ENCODE peak calls at places on chromosomes 3 and 15, in six cellular contexts. Y, I, S, W, C and B are unnamed samples.
A peak's percentile ranks its signal among the peaks of the same experiment; 100 is the strongest.

GRCh38 chr3:12986031-12986430 is 87.2 kb downstream of the IQSEC1 start:
- DNase-seq in C (no peak), W (no peak), I (no peak), S (no peak), Y (no peak), B (no peak)

GRCh38 chr3:35748144-35748543 is 108.8 kb downstream of the ARPP21 start:
- DNase-seq in S (no peak), W (no peak), I (no peak), Y (no peak), C (no peak), B (no peak)

GRCh38 chr3:160616311-160616710 is 50.9 kb upstream of the KPNA4 start:
- DNase-seq in S (no peak), I (no peak), C (no peak), W (no peak), Y (no peak), B (no peak)

GRCh38 chr3:27105904-27106303 is 263.3 kb downstream of the NEK10 start:
- DNase-seq in W (no peak), Y (no peak), S (peak; percentile 50), C (no peak), I (no peak), B (no peak)

GRCh38 chr3:183802989-183803388 is 22.4 kb downstream of the MAP6D1 start:
- DNase-seq in W (peak; percentile 43), C (peak; percentile 8), S (no peak), I (no peak), Y (no peak), B (no peak)

GRCh38 chr3:51985971-51986947 is 2.9 kb downstream of the ACY1 start:
- DNase-seq in S (no peak), C (no peak), Y (no peak), I (no peak), W (no peak), B (no peak)

GRCh38 chr3:116150655-116151054 is 294.6 kb downstream of the LSAMP start:
- DNase-seq in S (no peak), I (no peak), C (no peak), Y (no peak), W (no peak), B (no peak)

GRCh38 chr3:107368999-107369398 is 8.2 kb upstream of the CCDC54 start:
- DNase-seq in W (no peak), C (no peak), S (no peak), I (no peak), Y (no peak), B (no peak)

GRCh38 chr15:75389791-75390382 is 21.5 kb upstream of the MAN2C1 start:
- DNase-seq in S (no peak), C (no peak), I (no peak), Y (no peak), W (no peak), B (no peak)

GRCh38 chr15:94164202-94164807 is 67.1 kb upstream of the MCTP2 start:
- DNase-seq in Y (peak; percentile 49), S (peak; percentile 67), I (peak; percentile 68), C (no peak), W (peak; percentile 23), B (peak; percentile 29)

GRCh38 chr3:73716418-73716817 is 91.7 kb upstream of the PDZRN3 start:
- DNase-seq in I (no peak), W (no peak), C (no peak), Y (no peak), S (no peak), B (no peak)

GRCh38 chr15:82129769-82130168 is 84.0 kb upstream of the MEX3B start:
- DNase-seq in C (no peak), S (no peak), Y (peak; percentile 82), W (peak; percentile 65), I (no peak), B (no peak)

GRCh38 chr3:4474683-4475490 is 7.8 kb upstream of the SUMF1 start:
- DNase-seq in C (no peak), W (peak; percentile 77), I (no peak), Y (no peak), S (no peak), B (no peak)

GRCh38 chr3:123546133-123546755 is 38.6 kb downstream of the HACD2 start:
- DNase-seq in C (no peak), W (peak; percentile 54), I (no peak), S (no peak), Y (peak; percentile 65), B (no peak)

DNA sequence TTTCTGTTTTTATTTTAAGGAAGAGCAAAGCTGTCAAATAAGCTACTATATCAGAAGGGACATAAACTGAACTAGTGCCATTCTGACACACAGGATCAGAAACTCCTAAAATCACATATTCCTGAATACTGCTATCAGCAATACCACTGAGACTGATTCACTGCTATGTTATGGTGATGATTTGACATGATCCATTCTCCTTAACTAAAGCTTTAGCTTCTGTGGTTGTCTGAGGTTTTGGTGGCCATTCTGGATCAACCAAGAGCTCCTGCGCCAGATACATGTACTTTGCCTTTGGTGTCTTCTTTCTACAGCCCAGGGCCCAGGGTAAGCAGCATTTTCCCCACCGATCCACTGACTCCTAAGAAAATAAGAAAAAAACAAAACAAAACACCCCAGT is 6.7 kb upstream of the GP5 start:
- DNase-seq in Y (no peak), C (no peak), S (no peak), W (no peak), I (no peak), B (no peak)
- TF ChIP-seq CTCF in Y (no peak), C (no peak), S (no peak), W (no peak), I (no peak), B (no peak)

GRCh38 chr3:63364909-63365308 is 86.8 kb downstream of the SYNPR start:
- DNase-seq in S (peak; percentile 30), I (no peak), W (no peak), C (no peak), Y (no peak), B (no peak)
- TF ChIP-seq CTCF in S (peak; percentile 52), I (peak; percentile 42), W (peak; percentile 32), C (no peak), Y (no peak), B (no peak)

DNA sequence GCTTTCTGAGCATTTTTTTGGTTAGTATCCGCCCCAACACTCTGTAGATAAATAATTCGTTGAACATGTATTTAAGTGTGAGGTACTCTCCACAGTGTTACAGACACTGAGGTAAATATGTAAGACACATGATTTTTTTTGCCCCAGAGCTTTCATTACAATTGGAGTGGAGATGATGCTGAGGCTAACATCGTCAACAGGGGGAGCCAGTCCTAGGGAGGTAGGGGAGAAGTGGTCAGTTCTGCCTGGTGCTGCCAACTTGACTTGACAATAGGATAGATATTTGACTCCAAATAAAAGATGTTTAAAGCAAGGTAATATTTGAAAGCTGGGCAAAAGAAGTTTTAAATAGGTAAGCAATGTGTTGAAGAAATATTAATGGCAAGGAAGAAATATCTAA is 295.7 kb downstream of the UNC13C start:
- DNase-seq in W (no peak), I (no peak), S (peak; percentile 38), Y (no peak), C (no peak), B (no peak)
- TF ChIP-seq CTCF in W (no peak), I (no peak), S (no peak), Y (peak; percentile 9), C (peak; percentile 21), B (no peak)

DNA sequence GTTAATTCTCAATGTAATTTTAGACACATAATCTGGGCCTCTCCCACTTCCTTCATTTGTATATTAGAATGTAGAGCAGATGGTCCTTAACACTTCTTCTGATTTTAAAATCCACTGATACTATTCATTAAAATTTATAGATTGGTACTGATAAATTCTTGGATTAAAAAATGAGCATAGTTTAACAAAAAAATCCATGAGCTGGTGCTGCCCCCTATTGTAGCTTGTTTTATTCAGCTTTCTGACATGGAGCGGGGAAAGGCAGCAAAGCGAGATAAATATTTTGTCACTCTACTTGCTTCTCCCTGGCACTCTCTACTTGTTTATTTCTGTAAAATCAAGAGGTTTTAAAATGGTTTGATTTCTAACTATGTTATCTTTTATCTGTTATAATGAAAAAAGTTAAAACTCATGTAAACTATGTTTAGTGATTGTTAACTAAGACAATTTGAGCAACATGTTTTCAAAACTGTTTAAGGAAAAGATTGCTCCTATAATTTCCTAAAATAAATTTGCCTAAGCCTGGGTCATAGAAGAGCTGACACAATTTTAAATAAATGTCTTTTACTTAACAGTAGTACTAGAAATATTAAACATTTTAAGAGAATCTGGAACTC is 26.5 kb upstream of the PLOD2 start:
- DNase-seq in W (peak; percentile 54), C (no peak), I (no peak), S (peak; percentile 16), Y (no peak), B (no peak)
- TF ChIP-seq CTCF in W (peak; percentile 47), C (peak; percentile 90), I (peak; percentile 52), S (peak; percentile 36), Y (peak; percentile 72), B (no peak)

GRCh38 chr15:44315773-44316465 is 27.4 kb downstream of the GOLM2 start:
- DNase-seq in S (no peak), C (no peak), Y (no peak), W (no peak), I (no peak), B (no peak)
- TF ChIP-seq CTCF in S (no peak), C (no peak), Y (no peak), W (no peak), I (no peak), B (no peak)

DNA sequence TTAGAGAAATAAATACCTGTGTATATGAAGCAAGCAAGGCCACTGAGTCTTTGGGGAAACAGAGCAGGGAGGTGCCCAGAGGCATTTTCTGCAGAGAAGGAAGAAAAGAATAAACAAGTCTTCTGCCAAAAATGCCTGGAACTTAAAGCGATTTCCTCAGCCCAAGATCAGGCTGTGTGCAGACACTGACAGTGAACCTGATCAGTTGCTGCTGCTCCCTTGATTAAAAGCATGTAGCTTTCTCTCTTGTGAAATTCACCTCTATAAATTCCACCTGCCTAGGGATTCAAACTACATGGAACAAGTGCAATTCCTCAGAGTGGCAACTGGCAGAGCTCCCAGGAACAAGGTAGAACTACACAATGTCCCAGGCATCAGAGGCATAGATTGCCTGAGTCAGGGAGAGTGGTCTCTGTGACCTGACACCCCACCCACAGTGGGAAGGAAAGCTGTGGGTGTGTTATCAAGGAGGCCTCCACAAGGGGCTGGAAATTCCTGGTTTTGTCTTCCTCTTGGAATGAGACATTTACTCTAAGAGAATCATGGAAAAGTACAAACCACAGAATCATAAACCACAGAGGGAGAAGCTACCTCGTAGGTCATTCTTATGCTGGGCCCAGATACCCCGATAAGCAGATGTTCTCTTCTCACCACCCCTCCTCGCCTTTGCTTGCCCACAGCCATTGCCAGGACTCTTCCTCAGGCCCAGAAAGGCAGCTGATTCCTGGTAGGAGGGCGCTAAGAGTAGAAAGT is 1.8 kb upstream of the ZBTB38 start:
- DNase-seq in Y (peak; percentile 89), W (peak; percentile 90), S (no peak), I (no peak), C (peak; percentile 74), B (no peak)
- TF ChIP-seq CTCF in Y (peak; percentile 41), W (peak; percentile 18), S (no peak), I (no peak), C (no peak), B (no peak)

GRCh38 chr3:24069045-24069444 is 124.0 kb downstream of the NR1D2 start:
- DNase-seq in W (peak; percentile 32), S (no peak), I (no peak), Y (no peak), C (no peak), B (no peak)
- TF ChIP-seq CTCF in W (no peak), S (no peak), I (no peak), Y (no peak), C (peak; percentile 68), B (no peak)